ENCODE peak calls at places on chromosomes 2 and 18, in five cellular contexts. I is GM23248; D is CD8-positive, alpha-beta T cell; H is fibroblast of pulmonary artery; E is tibial nerve. K is an unnamed sample.

GRCh38 chr2:200814276-200814815 is 2.6 kb downstream of the BZW1 start:
- DNase-seq in H (no peak), I (peak; percentile 23), E (no peak), D (no peak), K (no peak)

GRCh38 chr2:81304154-81304830 is 999.7 kb upstream of the LRRTM1 start:
- DNase-seq in E (no peak), D (no peak), H (no peak), I (no peak), K (no peak)

GRCh38 chr2:222747526-222748160 is 76.2 kb downstream of the MOGAT1 start:
- DNase-seq in H (no peak), E (no peak), I (no peak), D (no peak), K (no peak)

GRCh38 chr18:56112013-56112749 is 524.2 kb upstream of the TCF4 start:
- DNase-seq in D (no peak), I (peak; percentile 60), E (no peak), H (peak; percentile 14), K (no peak)

GRCh38 chr2:128638741-128639477 is 320.2 kb upstream of the HS6ST1 start:
- DNase-seq in D (no peak), I (peak; percentile 70), E (no peak), H (no peak), K (no peak)

GRCh38 chr2:218307415-218308090 is 15.2 kb upstream of the TMBIM1 start:
- DNase-seq in E (no peak), D (no peak), I (no peak), H (no peak), K (no peak)

GRCh38 chr2:163610817-163611556 is 124.8 kb downstream of the FIGN start:
- DNase-seq in D (no peak), E (no peak), H (no peak), I (no peak), K (peak; percentile 3)

GRCh38 chr18:45688113-45688512 is 35.9 kb upstream of the SLC14A1 start:
- DNase-seq in D (no peak), E (no peak), H (peak; percentile 21), I (peak; percentile 23), K (no peak)

GRCh38 chr2:207167129-207167923 is 1.6 kb upstream of the KLF7 start:
- DNase-seq in D (no peak), I (peak; percentile 82), H (peak; percentile 80), E (peak; percentile 44), K (no peak)

GRCh38 chr2:107634172-107634571 is 192.5 kb upstream of the RGPD4 start:
- DNase-seq in I (peak; percentile 22), H (no peak), E (no peak), D (no peak), K (no peak)

GRCh38 chr2:120563616-120564015 is 172.1 kb upstream of the GLI2 start:
- DNase-seq in E (no peak), H (no peak), D (no peak), I (no peak), K (no peak)

GRCh38 chr2:43441195-43441594 is 154.6 kb downstream of the THADA start:
- DNase-seq in D (no peak), H (no peak), I (no peak), E (no peak), K (no peak)
- H3K4me3 ChIP-seq in D (no peak overlapping the region), H (no peak overlapping the region), I (no peak overlapping the region), E (no peak overlapping the region), K (no peak overlapping the region)

DNA sequence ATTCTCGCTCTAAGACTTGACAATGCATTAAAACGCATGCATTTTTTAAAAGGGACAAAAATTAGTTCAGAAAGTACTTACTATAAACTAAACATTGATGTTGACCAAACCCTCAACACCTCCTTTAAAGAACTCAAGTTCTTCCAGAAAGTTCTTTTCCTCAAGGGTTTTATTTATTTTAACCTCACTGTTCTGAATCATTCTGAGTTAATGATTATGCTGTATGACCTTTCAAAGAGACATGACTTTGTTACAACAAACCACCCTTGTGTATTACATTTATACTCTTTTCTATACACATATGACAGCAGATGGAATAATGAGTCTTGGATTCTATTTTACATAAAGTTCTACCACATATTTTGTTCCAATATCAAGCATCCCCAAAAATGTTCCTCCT is 139.8 kb upstream of the CCDC150 start:
- DNase-seq in I (no peak), H (no peak), E (no peak), D (no peak), K (no peak)
- H3K4me3 ChIP-seq in I (no peak overlapping the region), H (no peak overlapping the region), E (no peak overlapping the region), D (no peak overlapping the region), K (no peak overlapping the region)

GRCh38 chr2:157053876-157054275 is 203.6 kb upstream of the GALNT5 start:
- DNase-seq in D (no peak), I (no peak), H (peak; percentile 17), E (no peak), K (no peak)

GRCh38 chr2:157055660-157056199 is 201.8 kb upstream of the GALNT5 start:
- DNase-seq in D (no peak), E (peak; percentile 50), H (peak; percentile 79), I (peak; percentile 54), K (peak; percentile 19)

GRCh38 chr2:157056200-157056676 is 201.3 kb upstream of the GALNT5 start:
- DNase-seq in E (peak; percentile 8), H (peak; percentile 90), D (no peak), I (peak; percentile 80), K (no peak)

GRCh38 chr2:157058161-157058560 is 199.3 kb upstream of the GALNT5 start:
- DNase-seq in D (no peak), E (no peak), I (no peak), H (no peak), K (no peak)

DNA sequence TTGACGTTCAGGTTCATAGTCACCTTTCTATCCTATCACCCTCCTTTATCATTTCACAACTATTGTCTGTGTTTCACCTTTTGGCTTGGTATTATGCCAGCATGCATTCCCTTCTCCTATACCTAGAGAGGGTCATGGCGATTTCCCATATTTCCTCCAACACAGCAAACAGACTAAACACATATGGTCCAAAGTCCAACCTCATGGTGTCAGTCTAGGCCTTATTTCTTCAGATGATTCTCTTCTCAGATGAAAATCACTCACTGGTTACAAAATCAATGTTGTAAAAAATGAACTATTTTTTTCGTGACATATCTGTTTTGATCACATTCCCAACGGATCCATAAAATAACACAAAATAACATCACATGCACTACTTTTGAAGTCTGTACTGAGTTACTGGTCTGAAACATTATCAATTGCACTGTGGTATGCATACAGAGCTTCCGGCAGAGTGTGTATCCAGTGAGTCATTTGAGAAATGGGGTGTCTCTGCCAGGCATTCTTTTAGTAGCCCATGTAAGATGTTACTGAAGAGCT is 204.8 kb upstream of the GALNT5 start:
- DNase-seq in D (no peak), I (peak; percentile 83), E (no peak), H (peak; percentile 90), K (no peak)
- H3K4me3 ChIP-seq in D (no peak overlapping the region), I (no peak overlapping the region), E (no peak overlapping the region), H (no peak overlapping the region), K (no peak overlapping the region)

GRCh38 chr2:44087037-44087713 is 81.5 kb upstream of the PPM1B start:
- DNase-seq in E (peak; percentile 91), D (peak; percentile 88), I (peak; percentile 90), H (peak; percentile 81), K (peak; percentile 11)

GRCh38 chr2:44086639-44087036 is 82.0 kb upstream of the PPM1B start:
- DNase-seq in D (no peak), H (no peak), I (no peak), E (no peak), K (no peak)

GRCh38 chr2:44084850-44085249 is 83.8 kb upstream of the PPM1B start:
- DNase-seq in I (no peak), E (no peak), D (no peak), H (no peak), K (no peak)

GRCh38 chr2:44083054-44083453 is 85.6 kb upstream of the PPM1B start:
- DNase-seq in E (no peak), H (no peak), I (no peak), D (no peak), K (no peak)

DNA sequence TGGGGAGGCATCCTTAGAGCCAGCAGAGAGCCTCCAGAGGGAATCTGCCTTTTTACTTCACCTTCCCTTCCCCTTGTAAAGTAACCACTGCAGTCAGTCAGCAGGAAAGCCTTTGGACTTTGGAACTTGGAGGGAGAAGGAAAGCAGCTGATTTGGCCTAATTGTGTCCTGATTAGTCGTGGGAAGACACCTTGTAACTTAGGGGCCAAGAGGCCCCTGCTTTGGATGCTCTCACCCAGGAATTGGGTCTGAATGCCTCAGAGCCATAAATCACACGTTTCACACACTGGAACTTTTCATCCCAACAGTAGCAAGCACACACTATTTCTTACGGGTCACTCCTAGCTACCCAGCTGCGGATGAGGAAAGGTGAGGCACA is 81.0 kb upstream of the PPM1B start:
- DNase-seq in D (no peak), E (no peak), H (no peak), I (peak; percentile 3), K (no peak)
- H3K4me3 ChIP-seq in D (peak overlapping the region; percentile 56), E (peak overlapping the region; percentile 39), H (peak overlapping the region; percentile 47), I (peak overlapping the region; percentile 71), K (no peak overlapping the region)

DNA sequence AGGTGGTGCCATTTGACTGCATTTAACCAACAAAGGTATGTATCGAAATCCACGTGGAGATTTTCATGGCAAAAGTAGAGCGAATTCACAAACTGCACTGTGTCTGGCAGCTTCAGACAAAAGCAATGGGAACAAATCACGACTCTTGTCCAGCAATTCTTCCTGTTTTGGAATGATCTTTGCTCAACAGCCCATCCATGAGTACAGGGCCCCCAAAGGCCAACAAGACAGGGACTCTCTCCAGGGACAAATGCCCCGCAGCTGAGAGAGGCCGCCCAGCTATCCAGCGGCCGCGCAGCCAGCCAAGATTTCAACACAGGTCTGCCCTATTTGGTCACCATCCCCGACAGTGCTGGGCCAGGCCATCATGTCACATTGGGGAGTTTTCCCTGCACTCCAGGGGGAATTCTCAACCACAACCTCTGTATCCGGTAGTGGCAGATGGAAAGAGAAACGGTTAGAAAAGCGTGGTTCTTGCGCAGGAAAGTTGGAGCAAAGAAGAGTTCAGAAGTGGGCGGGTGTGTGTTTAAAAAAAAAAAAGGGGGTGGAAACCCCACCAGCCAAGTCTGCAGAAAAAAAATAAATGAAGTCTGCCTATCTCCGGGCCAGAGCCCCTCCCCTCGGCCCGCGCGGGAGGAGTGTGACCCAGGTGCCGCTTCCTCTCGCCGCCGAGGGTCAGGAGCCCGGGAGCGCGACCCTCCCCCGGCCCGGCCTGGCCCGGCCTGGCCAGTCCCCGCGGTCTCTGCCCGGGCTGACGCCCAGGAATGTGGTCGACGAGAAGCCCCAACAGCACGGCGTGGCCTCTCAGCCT is at the start of gene GYPC:
- DNase-seq in E (peak; percentile 75), D (peak; percentile 46), H (peak; percentile 84), I (peak; percentile 78), K (peak; percentile 81)
- H3K4me3 ChIP-seq in E (peak within 1 kb of the TSS; percentile 75), D (peak within 1 kb of the TSS; percentile 96), H (peak within 1 kb of the TSS; percentile 84), I (peak within 1 kb of the TSS; percentile 81), K (peak within 1 kb of the TSS; percentile 77)

DNA sequence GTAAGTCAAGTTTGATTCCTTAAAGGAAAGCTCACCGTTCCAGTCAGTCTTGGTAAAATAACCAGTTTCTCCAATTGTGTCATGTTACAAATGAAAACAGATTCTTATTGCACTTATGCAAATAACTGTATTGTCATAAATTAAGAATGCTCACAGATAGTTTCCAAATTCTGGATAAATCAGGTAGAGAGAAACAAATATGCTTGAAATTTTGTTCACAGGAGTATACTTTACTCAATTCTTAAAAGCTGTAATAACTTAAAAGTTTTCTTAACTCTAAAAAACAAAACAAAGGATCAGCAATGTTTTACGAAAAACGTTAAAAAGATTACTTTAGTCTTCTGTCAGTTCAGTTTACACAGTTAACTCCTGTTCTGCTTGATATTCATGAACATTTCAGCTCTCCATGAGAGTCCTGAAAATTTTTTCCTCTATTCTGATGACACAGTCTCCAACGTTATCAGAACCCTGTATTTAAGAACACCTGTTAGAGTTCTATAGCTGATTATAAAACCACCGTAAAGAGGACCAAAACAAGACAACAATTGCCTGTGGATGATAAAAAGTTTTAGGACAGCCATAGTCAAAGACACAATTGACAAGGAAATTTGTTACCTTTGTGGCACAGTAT is 4.4 kb downstream of the GAL3ST2 start:
- DNase-seq in D (no peak), I (no peak), H (no peak), E (no peak), K (no peak)
- H3K4me3 ChIP-seq in D (no peak overlapping the region), I (no peak overlapping the region), H (no peak overlapping the region), E (no peak overlapping the region), K (no peak overlapping the region)

GRCh38 chr18:31454066-31454708 is 6.6 kb downstream of the DSG3 start:
- DNase-seq in H (peak; percentile 87), I (peak; percentile 30), E (no peak), D (no peak), K (no peak)
- H3K4me3 ChIP-seq in H (no peak overlapping the region), I (no peak overlapping the region), E (no peak overlapping the region), D (no peak overlapping the region), K (no peak overlapping the region)

K was measured in Jurkat, Clone E6-1.